ENCODE peak calls at places on chromosomes 2 and 18, in five cellular contexts. M, T, R, D and A are unnamed samples.

GRCh38 chr2:200453142-200453852 is 56.6 kb downstream of the KCTD18 start:
- DNase-seq in M (no peak), T (no peak), R (no peak), D (no peak), A (no peak)

GRCh38 chr2:12674644-12675328 is 42.0 kb upstream of the TRIB2 start:
- DNase-seq in M (peak), T (no peak), R (no peak), D (no peak), A (no peak)

GRCh38 chr2:38095996-38096861 is 20.3 kb upstream of the CYP1B1 start:
- DNase-seq in M (no peak), T (no peak), R (peak), D (no peak), A (no peak)

GRCh38 chr18:13813271-13813849 is 10.6 kb upstream of the MC5R start:
- DNase-seq in M (peak), T (peak), R (peak), D (peak), A (peak)

GRCh38 chr2:119706196-119706595 is 27.2 kb downstream of the TMEM177 start:
- DNase-seq in M (no peak), T (no peak), R (no peak), D (no peak), A (no peak)

GRCh38 chr18:78517973-78518372 is 461.6 kb upstream of the SALL3 start:
- DNase-seq in M (no peak), T (no peak), R (no peak), D (no peak), A (no peak)

GRCh38 chr2:194550702-194551101 is 1106.3 kb upstream of the SLC39A10 start:
- DNase-seq in M (no peak), T (no peak), R (no peak), D (no peak), A (no peak)

GRCh38 chr2:30765876-30766470 is 41.3 kb downstream of the CAPN13 start:
- DNase-seq in M (no peak), T (no peak), R (no peak), D (no peak), A (no peak)

GRCh38 chr2:200354823-200355751 is 48.6 kb downstream of the SPATS2L start:
- DNase-seq in M (no peak), T (no peak), R (no peak), D (no peak), A (no peak)

GRCh38 chr2:148410899-148411298 is 233.7 kb upstream of the EPC2 start:
- DNase-seq in M (no peak), T (no peak), R (no peak), D (no peak), A (no peak)

GRCh38 chr2:164015328-164016123 is 279.7 kb upstream of the FIGN start:
- DNase-seq in M (no peak), T (peak), R (peak), D (no peak), A (no peak)

GRCh38 chr18:21597616-21598015 is 2.9 kb downstream of the ESCO1 start:
- DNase-seq in M (no peak), T (no peak), R (no peak), D (no peak), A (no peak)

GRCh38 chr2:44769349-44770005 is 172.0 kb upstream of the SIX3 start:
- DNase-seq in M (no peak), T (no peak), R (no peak), D (no peak), A (no peak)

GRCh38 chr18:13378150-13378549 is 159.6 kb downstream of the LDLRAD4 start:
- DNase-seq in M (no peak), T (no peak), R (no peak), D (peak), A (no peak)

GRCh38 chr18:37554399-37554787 is 11.2 kb downstream of the CELF4 start:
- DNase-seq in M (no peak), T (no peak), R (no peak), D (no peak), A (no peak)

GRCh38 chr2:30161929-30162328 is 15.1 kb downstream of the YPEL5 start:
- DNase-seq in M (no peak), T (no peak), R (no peak), D (peak), A (no peak)

GRCh38 chr2:96548558-96549465 is 12.3 kb downstream of the ARID5A start:
- DNase-seq in M (no peak), T (no peak), R (no peak), D (no peak), A (no peak)

GRCh38 chr2:11764359-11764758 is 17.9 kb downstream of the LPIN1 start:
- DNase-seq in M (no peak), T (no peak), R (peak), D (no peak), A (peak)

GRCh38 chr2:97669448-97669847 is at the start of gene C2orf92:
- DNase-seq in M (no peak), T (no peak), R (no peak), D (no peak), A (no peak)

GRCh38 chr2:127652786-127653357 is 6.9 kb downstream of the GPR17 start:
- DNase-seq in M (no peak), T (no peak), R (peak), D (no peak), A (no peak)

GRCh38 chr18:33579147-33579867 is 1.3 kb downstream of the ASXL3 start:
- DNase-seq in M (no peak), T (no peak), R (no peak), D (no peak), A (no peak)

GRCh38 chr2:186862869-186863709 is 14.1 kb upstream of the ZSWIM2 start:
- DNase-seq in M (no peak), T (no peak), R (no peak), D (no peak), A (no peak)

GRCh38 chr18:7000484-7001096 is 117.0 kb downstream of the LAMA1 start:
- DNase-seq in M (no peak), T (peak), R (no peak), D (no peak), A (no peak)

GRCh38 chr2:12176621-12177020 is 430.2 kb downstream of the LPIN1 start:
- DNase-seq in M (no peak), T (no peak), R (no peak), D (no peak), A (no peak)

GRCh38 chr2:176415156-176415870 is 146.1 kb downstream of the MTX2 start:
- DNase-seq in M (no peak), T (no peak), R (no peak), D (no peak), A (no peak)

GRCh38 chr2:55888941-55889340 is 34.6 kb downstream of the EFEMP1 start:
- DNase-seq in M (no peak), T (no peak), R (peak), D (no peak), A (no peak)

GRCh38 chr2:85154048-85154753 is 21.0 kb downstream of the TCF7L1 start:
- DNase-seq in M (no peak), T (no peak), R (no peak), D (no peak), A (no peak)

GRCh38 chr18:11175266-11175947 is 26.0 kb upstream of the PIEZO2 start:
- DNase-seq in M (no peak), T (peak), R (no peak), D (no peak), A (no peak)
- H3K4me3 ChIP-seq in M (no peak), T (no peak), R (no peak), D (no peak), A (no peak)

GRCh38 chr2:157722580-157723234 is 94.0 kb upstream of the ACVR1C start:
- DNase-seq in M (no peak), T (no peak), R (no peak), D (peak), A (no peak)

GRCh38 chr2:157732596-157732995 is 103.9 kb upstream of the ACVR1C start:
- DNase-seq in M (no peak), T (no peak), R (no peak), D (no peak), A (no peak)

GRCh38 chr2:157726946-157727345 is 98.3 kb upstream of the ACVR1C start:
- DNase-seq in M (no peak), T (no peak), R (no peak), D (no peak), A (no peak)

GRCh38 chr2:157725856-157726255 is 97.2 kb upstream of the ACVR1C start:
- DNase-seq in M (no peak), T (peak), R (no peak), D (no peak), A (no peak)

DNA sequence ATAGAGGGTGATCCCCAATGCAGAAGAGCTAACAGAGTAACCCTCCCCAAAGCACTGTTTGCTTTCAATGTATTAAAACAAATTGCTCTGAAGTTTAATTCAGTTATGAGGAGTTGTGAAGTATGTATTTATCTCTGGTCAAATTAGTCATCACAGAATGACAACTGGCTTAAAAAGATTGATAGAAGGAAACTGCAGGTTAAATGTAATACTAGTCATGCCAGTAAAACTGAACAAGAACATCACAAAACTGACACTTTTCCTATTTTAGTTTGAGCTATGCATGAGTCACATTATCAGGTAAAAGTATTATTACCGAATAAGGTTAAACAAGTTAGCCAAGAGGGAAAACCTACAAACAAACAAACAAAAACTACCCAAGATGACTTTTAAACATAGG is 99.0 kb upstream of the ACVR1C start:
- DNase-seq in M (no peak), T (no peak), R (no peak), D (no peak), A (no peak)
- H3K27ac ChIP-seq in M (no peak), T (no peak), R (no peak), D (no peak), A (no peak)

GRCh38 chr2:74646829-74647482 is 1.2 kb downstream of the M1AP start:
- DNase-seq in M (no peak), T (no peak), R (no peak), D (no peak), A (no peak)

GRCh38 chr2:74653589-74653984 is 460 bp upstream of the SEMA4F start:
- DNase-seq in M (no peak), T (no peak), R (no peak), D (no peak), A (no peak)

GRCh38 chr2:74646201-74646600 is 1.9 kb downstream of the M1AP start:
- DNase-seq in M (no peak), T (no peak), R (no peak), D (no peak), A (no peak)

GRCh38 chr2:74648009-74648443 is at the start of gene M1AP:
- DNase-seq in M (no peak), T (no peak), R (no peak), D (no peak), A (no peak)
- H3K4me3 ChIP-seq in M (peak), T (peak), R (peak), D (no peak), A (no peak)

DNA sequence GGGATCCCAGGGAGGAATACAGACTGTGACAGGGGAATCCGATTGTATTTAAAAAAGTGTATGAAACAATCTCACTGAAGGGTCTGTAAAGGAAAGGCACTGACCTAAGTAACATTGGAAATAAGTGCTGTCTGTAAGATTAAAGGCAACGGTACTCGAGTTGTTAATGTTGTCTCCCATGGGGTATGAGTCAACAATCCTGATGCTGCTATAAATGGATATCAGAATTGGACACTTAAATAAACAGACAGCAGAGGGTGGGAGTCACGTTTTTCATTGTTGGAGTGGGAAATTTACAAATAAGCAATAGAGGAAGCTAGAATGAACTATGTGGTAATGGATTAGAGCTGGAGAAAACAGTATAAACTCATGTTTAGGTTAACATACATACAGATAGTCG is 452.4 kb upstream of the RGPD4 start:
- DNase-seq in M (no peak), T (peak), R (no peak), D (no peak), A (no peak)
- H3K27ac ChIP-seq in M (no peak), T (no peak), R (no peak), D (no peak), A (no peak)